ENCODE peak calls at places on chromosomes 2 and 18, in nine cellular contexts. G is AG04450; V is IMR-90; H is A549; C is B cell; M is CD8-positive, alpha-beta T cell; D is GM13976; U is fibroblast of lung; P is epithelial cell of esophagus. E is an unnamed sample.

GRCh38 chr2:126880825-126881224 is 17.9 kb upstream of the TEX51 start:
- DNase-seq in M (no peak), V (no peak), U (no peak), G (no peak), P (no peak), H (no peak), C (no peak), D (no peak), E (no peak)

GRCh38 chr2:3463156-3463835 is 56.0 kb downstream of the ADI1 start:
- DNase-seq in U (no peak), G (no peak), H (no peak), D (no peak), V (no peak), M (no peak), P (no peak), C (no peak), E (no peak)

GRCh38 chr2:44522846-44523245 is 161.1 kb downstream of the CAMKMT start:
- DNase-seq in H (no peak), U (no peak), D (no peak), C (no peak), V (no peak), G (no peak), P (no peak), M (no peak), E (no peak)

GRCh38 chr2:25964891-25965290 is 17.4 kb downstream of the KIF3C start:
- DNase-seq in M (no peak), D (no peak), U (no peak), C (no peak), G (no peak), V (no peak), H (no peak), P (no peak), E (no peak)

GRCh38 chr2:195590866-195591215 is 66.2 kb upstream of the SLC39A10 start:
- DNase-seq in U (no peak), V (no peak), M (no peak), C (no peak), D (no peak), P (no peak), G (no peak), H (no peak), E (no peak)

GRCh38 chr2:207216454-207216853 is 50.7 kb upstream of the KLF7 start:
- DNase-seq in G (no peak), U (no peak), H (no peak), V (no peak), P (no peak), M (no peak), D (no peak), C (no peak), E (no peak)

GRCh38 chr18:65468881-65469280 is 281.9 kb upstream of the CDH7 start:
- DNase-seq in M (no peak), D (no peak), V (no peak), C (no peak), U (no peak), G (no peak), H (no peak), P (no peak), E (no peak)

GRCh38 chr2:162297925-162298552 is 20.4 kb downstream of the IFIH1 start:
- DNase-seq in V (peak), P (peak), U (peak), C (no peak), M (no peak), H (peak), G (peak), D (no peak), E (no peak)

GRCh38 chr2:68646303-68646702 is 2.9 kb downstream of the PROKR1 start:
- DNase-seq in M (no peak), V (no peak), P (peak), U (no peak), G (no peak), H (no peak), D (no peak), C (no peak), E (no peak)

GRCh38 chr2:201883970-201884369 is 77.6 kb downstream of the CDK15 start:
- DNase-seq in G (no peak), P (no peak), U (no peak), D (no peak), M (no peak), H (no peak), V (no peak), C (no peak), E (no peak)

GRCh38 chr2:23291274-23291673 is 93.7 kb upstream of the KLHL29 start:
- DNase-seq in V (no peak), C (no peak), M (no peak), G (no peak), P (peak), U (no peak), D (no peak), H (no peak), E (no peak)

GRCh38 chr2:232365621-232366321 is 12.8 kb upstream of the ALPP start:
- DNase-seq in C (no peak), H (peak), M (no peak), P (peak), V (peak), D (no peak), G (peak), U (no peak), E (no peak)

GRCh38 chr2:11745613-11746375 is 638 bp upstream of the LPIN1 start:
- DNase-seq in V (no peak), M (no peak), D (no peak), P (no peak), H (no peak), G (no peak), U (no peak), C (no peak), E (no peak)

GRCh38 chr2:209473930-209474419 is 50.1 kb downstream of the MAP2 start:
- DNase-seq in C (no peak), H (peak), P (peak), D (no peak), V (peak), U (peak), M (no peak), G (peak), E (no peak)

GRCh38 chr2:11726384-11726783 is 20.0 kb upstream of the LPIN1 start:
- DNase-seq in H (no peak), M (no peak), V (no peak), C (no peak), U (peak), G (no peak), P (no peak), D (no peak), E (no peak)

GRCh38 chr2:182435754-182436153 is 8.9 kb upstream of the PDE1A start:
- DNase-seq in H (no peak), U (peak), D (no peak), M (no peak), C (no peak), G (no peak), V (peak), P (peak), E (no peak)

GRCh38 chr18:434410-434809 is 66.1 kb downstream of the COLEC12 start:
- DNase-seq in D (no peak), P (no peak), V (peak), H (no peak), C (no peak), U (peak), G (no peak), M (no peak), E (no peak)

GRCh38 chr2:138548796-138549195 is 47.2 kb downstream of the SPOPL start:
- DNase-seq in M (no peak), D (no peak), G (no peak), V (no peak), U (no peak), C (no peak), H (no peak), P (no peak), E (no peak)

GRCh38 chr2:197850882-197851281 is 46.5 kb downstream of the PLCL1 start:
- DNase-seq in H (no peak), C (no peak), P (peak), U (no peak), D (no peak), G (peak), M (no peak), V (peak), E (no peak)

GRCh38 chr18:79944126-79944731 is 7.2 kb downstream of the SLC66A2 start:
- DNase-seq in P (no peak), D (peak), U (no peak), C (no peak), H (no peak), G (no peak), M (no peak), V (no peak), E (peak)

GRCh38 chr2:3504741-3505140 is 14.6 kb downstream of the ADI1 start:
- DNase-seq in M (no peak), G (no peak), D (no peak), U (no peak), C (no peak), H (no peak), V (no peak), P (no peak), E (no peak)

GRCh38 chr2:237670641-237671040 is 43.3 kb downstream of the LRRFIP1 start:
- DNase-seq in G (no peak), P (no peak), D (no peak), H (no peak), U (no peak), C (no peak), V (no peak), M (no peak), E (no peak)

GRCh38 chr2:22194218-22194617 is 1070.5 kb downstream of the TDRD15 start:
- DNase-seq in C (no peak), M (no peak), U (no peak), G (no peak), H (no peak), V (no peak), D (no peak), P (no peak), E (no peak)

GRCh38 chr18:63949068-63949737 is at the start of gene HMSD:
- DNase-seq in H (peak), V (no peak), D (peak), C (peak), P (peak), U (peak), M (no peak), G (no peak), E (peak)

GRCh38 chr2:237304763-237305514 is 109.0 kb downstream of the COL6A3 start:
- DNase-seq in M (no peak), H (no peak), G (no peak), U (peak), D (no peak), P (peak), C (no peak), V (peak), E (no peak)

GRCh38 chr2:47002480-47003381 is 87.1 kb upstream of the MCFD2 start:
- DNase-seq in V (no peak), H (no peak), G (no peak), U (peak), D (no peak), M (no peak), P (peak), C (no peak), E (no peak)

GRCh38 chr2:25386662-25387478 is 45.1 kb upstream of the DNMT3A start:
- DNase-seq in P (peak), H (no peak), U (no peak), G (no peak), D (no peak), V (no peak), M (no peak), C (no peak), E (no peak)

GRCh38 chr2:196606516-196606915 is 33.0 kb upstream of the CCDC150 start:
- DNase-seq in M (no peak), D (no peak), G (no peak), V (no peak), C (no peak), P (no peak), H (no peak), U (no peak), E (no peak)

GRCh38 chr2:223269386-223269785 is 217.4 kb downstream of the KCNE4 start:
- DNase-seq in D (no peak), V (no peak), H (no peak), C (no peak), P (no peak), M (no peak), G (no peak), U (no peak), E (no peak)

GRCh38 chr2:237482485-237482884 is 4.6 kb upstream of the MLPH start:
- DNase-seq in C (no peak), P (peak), M (no peak), D (no peak), V (no peak), G (no peak), H (no peak), U (peak), E (no peak)

GRCh38 chr2:240429341-240429871 is 6.1 kb upstream of the GPC1 start:
- DNase-seq in M (no peak), U (no peak), G (no peak), V (no peak), H (no peak), C (peak), D (no peak), P (no peak), E (no peak)

GRCh38 chr2:107412981-107413380 is 413.7 kb upstream of the RGPD4 start:
- DNase-seq in U (peak), G (no peak), V (no peak), C (no peak), D (no peak), P (no peak), H (no peak), M (no peak), E (no peak)

GRCh38 chr2:230322561-230323384 is 4.2 kb upstream of the SP140L start:
- DNase-seq in P (no peak), M (no peak), D (no peak), G (no peak), C (no peak), H (no peak), U (no peak), V (no peak), E (no peak)
- TF ChIP-seq CTCF in P (no peak), M (no peak), D (no peak), G (peak), C (no peak), H (peak), U (peak), V (no peak), E (peak)

GRCh38 chr2:224286923-224287322 is 115.0 kb downstream of the FAM124B start:
- DNase-seq in U (no peak), D (no peak), C (no peak), M (no peak), P (no peak), V (no peak), H (peak), G (no peak), E (no peak)
- TF ChIP-seq CTCF in U (no peak), D (no peak), C (no peak), M (no peak), P (no peak), V (no peak), H (no peak), G (no peak), E (no peak)

GRCh38 chr18:3712485-3712884 is 262.5 kb downstream of the TGIF1 start:
- DNase-seq in V (no peak), H (no peak), C (no peak), D (no peak), U (no peak), G (no peak), P (no peak), M (no peak), E (no peak)

GRCh38 chr18:3713708-3714107 is 263.7 kb downstream of the TGIF1 start:
- DNase-seq in G (no peak), P (no peak), D (no peak), U (no peak), H (no peak), C (no peak), M (no peak), V (no peak), E (no peak)

GRCh38 chr18:3715223-3716080 is 265.5 kb downstream of the TGIF1 start:
- DNase-seq in V (no peak), U (no peak), G (no peak), H (no peak), C (no peak), D (no peak), M (no peak), P (no peak), E (no peak)

GRCh38 chr18:3710712-3711269 is 260.8 kb downstream of the TGIF1 start:
- DNase-seq in P (no peak), V (no peak), H (peak), D (no peak), U (peak), M (no peak), G (no peak), C (no peak), E (no peak)

GRCh38 chr18:3713166-3713565 is 263.2 kb downstream of the TGIF1 start:
- DNase-seq in C (no peak), U (no peak), M (no peak), H (no peak), V (no peak), P (no peak), D (no peak), G (no peak), E (no peak)
- TF ChIP-seq CTCF in C (no peak), U (no peak), M (no peak), H (no peak), V (no peak), P (no peak), D (no peak), G (no peak), E (no peak)

GRCh38 chr2:128260239-128261138 is 58.2 kb downstream of the HS6ST1 start:
- DNase-seq in H (no peak), V (peak), P (peak), C (no peak), G (no peak), M (no peak), U (peak), D (no peak), E (peak)
- TF ChIP-seq CTCF in H (no peak), V (no peak), P (peak), C (no peak), G (no peak), M (no peak), U (peak), D (no peak), E (no peak)

DNA sequence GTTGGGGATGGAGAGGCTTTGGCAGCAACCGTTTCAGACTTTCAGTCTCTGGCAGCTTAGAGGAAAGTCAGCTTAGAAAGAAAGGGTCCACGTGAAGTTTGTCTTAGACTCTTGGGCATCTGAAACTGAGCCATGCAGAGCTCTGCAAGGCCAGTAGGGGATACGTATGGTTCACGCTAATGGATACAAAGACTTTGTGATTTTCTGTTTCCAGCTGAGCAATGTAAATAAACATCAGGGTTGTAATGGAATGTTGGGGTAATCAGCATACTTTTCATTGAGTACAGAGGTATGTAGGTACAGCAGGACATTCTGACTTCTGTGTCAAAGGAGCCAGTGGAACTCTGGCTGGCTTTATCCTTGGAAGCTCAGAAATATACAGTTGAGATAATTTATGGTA is 31.0 kb downstream of the RALB start:
- DNase-seq in G (peak), D (no peak), M (no peak), V (peak), U (peak), P (no peak), C (no peak), H (no peak), E (no peak)
- TF ChIP-seq CTCF in G (peak), D (no peak), M (no peak), V (peak), U (peak), P (no peak), C (no peak), H (no peak), E (no peak)

E was measured in GM13977.